ENCODE peak calls at places on chromosome 7, in six cellular contexts. One of them, this sample, is unnamed.

GRCh38 chr7:100441641-100442535 is 5.6 kb upstream of the PPP1R35 start:
- DNase-seq in ovary: peak
- DNase-seq in fibroblast of the aortic adventitia: no peak
- DNase-seq in endothelial cell: no peak
- DNase-seq in sigmoid colon: peak
- DNase-seq in CD8-positive, alpha-beta T cell: no peak
- DNase-seq in this sample: no peak

GRCh38 chr7:84002348-84002747 is 192.2 kb downstream of the SEMA3A start:
- DNase-seq in ovary: no peak
- DNase-seq in fibroblast of the aortic adventitia: no peak
- DNase-seq in endothelial cell: no peak
- DNase-seq in sigmoid colon: no peak
- DNase-seq in CD8-positive, alpha-beta T cell: no peak
- DNase-seq in this sample: no peak

GRCh38 chr7:95646350-95646749 is 50.0 kb upstream of the PDK4 start:
- DNase-seq in ovary: no peak
- DNase-seq in fibroblast of the aortic adventitia: no peak
- DNase-seq in endothelial cell: no peak
- DNase-seq in sigmoid colon: no peak
- DNase-seq in CD8-positive, alpha-beta T cell: no peak
- DNase-seq in this sample: no peak

GRCh38 chr7:155377837-155378579 is 79.9 kb upstream of the EN2 start:
- DNase-seq in ovary: peak
- DNase-seq in fibroblast of the aortic adventitia: peak
- DNase-seq in endothelial cell: peak
- DNase-seq in sigmoid colon: no peak
- DNase-seq in CD8-positive, alpha-beta T cell: no peak
- DNase-seq in this sample: no peak

GRCh38 chr7:20350518-20350951 is 19.8 kb downstream of the ITGB8 start:
- DNase-seq in ovary: no peak
- DNase-seq in fibroblast of the aortic adventitia: no peak
- DNase-seq in endothelial cell: no peak
- DNase-seq in sigmoid colon: peak
- DNase-seq in CD8-positive, alpha-beta T cell: no peak
- DNase-seq in this sample: no peak

GRCh38 chr7:27100601-27101187 is 1.8 kb downstream of the HOXA2 start:
- DNase-seq in ovary: no peak
- DNase-seq in fibroblast of the aortic adventitia: peak
- DNase-seq in endothelial cell: no peak
- DNase-seq in sigmoid colon: no peak
- DNase-seq in CD8-positive, alpha-beta T cell: no peak
- DNase-seq in this sample: no peak

GRCh38 chr7:98051118-98051744 is 55.4 kb upstream of the LMTK2 start:
- DNase-seq in ovary: no peak
- DNase-seq in fibroblast of the aortic adventitia: no peak
- DNase-seq in endothelial cell: peak
- DNase-seq in sigmoid colon: no peak
- DNase-seq in CD8-positive, alpha-beta T cell: peak
- DNase-seq in this sample: no peak

GRCh38 chr7:90720970-90721768 is 125.0 kb downstream of the CDK14 start:
- DNase-seq in ovary: peak
- DNase-seq in fibroblast of the aortic adventitia: peak
- DNase-seq in endothelial cell: no peak
- DNase-seq in sigmoid colon: peak
- DNase-seq in CD8-positive, alpha-beta T cell: no peak
- DNase-seq in this sample: peak

DNA sequence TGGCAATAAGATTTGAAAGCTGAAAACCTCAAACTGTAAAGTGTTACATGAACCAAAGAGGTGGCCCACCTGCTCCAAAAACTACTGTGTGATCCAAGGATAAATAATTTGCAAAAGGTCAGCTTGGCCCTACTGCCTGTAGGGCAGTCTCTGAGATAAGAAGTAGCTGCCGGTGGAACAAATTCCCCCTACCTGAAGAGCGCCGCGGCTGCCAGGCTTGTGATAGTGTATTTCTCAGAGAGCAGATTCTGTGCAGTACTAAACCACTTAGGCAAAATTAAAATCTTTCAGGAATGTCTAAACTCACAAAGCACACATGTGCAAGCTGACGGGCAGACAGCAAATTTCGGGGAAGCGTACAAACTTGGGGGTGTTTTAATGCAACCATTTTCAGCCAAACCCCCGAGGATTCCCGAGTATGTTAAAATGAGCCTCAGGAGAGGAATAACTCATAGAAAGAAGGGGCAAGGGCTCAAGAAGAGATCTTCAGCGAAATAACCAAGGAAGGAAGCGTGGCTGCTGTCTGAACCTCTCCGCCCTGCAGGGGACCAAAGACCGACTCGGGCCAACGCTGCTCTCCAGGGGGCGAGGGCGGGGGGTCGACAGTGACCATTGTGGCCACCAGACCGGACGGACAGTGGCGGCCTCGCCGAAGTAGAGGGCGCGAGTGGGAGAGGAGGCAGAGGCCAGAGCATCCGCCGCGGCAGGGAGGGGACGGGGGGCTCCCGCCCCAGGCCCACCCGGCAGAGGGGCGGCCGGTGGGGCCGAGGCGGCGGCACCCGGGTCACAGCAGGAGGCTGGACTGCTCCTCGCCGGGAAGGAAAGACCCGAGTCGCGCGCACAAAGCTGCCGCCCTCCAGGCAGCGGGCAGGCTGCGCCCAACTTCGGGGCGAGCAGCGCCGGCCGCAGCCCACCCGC is 874 bp downstream of the HYCC1 start:
- DNase-seq in ovary: peak
- DNase-seq in fibroblast of the aortic adventitia: peak
- DNase-seq in endothelial cell: peak
- DNase-seq in sigmoid colon: peak
- DNase-seq in CD8-positive, alpha-beta T cell: peak
- DNase-seq in this sample: no peak
- TF ChIP-seq CTCF in ovary: no peak
- TF ChIP-seq CTCF in fibroblast of the aortic adventitia: peak
- TF ChIP-seq CTCF in endothelial cell: no peak
- TF ChIP-seq CTCF in sigmoid colon: no peak
- TF ChIP-seq CTCF in CD8-positive, alpha-beta T cell: no peak
- TF ChIP-seq CTCF in this sample: no peak

DNA sequence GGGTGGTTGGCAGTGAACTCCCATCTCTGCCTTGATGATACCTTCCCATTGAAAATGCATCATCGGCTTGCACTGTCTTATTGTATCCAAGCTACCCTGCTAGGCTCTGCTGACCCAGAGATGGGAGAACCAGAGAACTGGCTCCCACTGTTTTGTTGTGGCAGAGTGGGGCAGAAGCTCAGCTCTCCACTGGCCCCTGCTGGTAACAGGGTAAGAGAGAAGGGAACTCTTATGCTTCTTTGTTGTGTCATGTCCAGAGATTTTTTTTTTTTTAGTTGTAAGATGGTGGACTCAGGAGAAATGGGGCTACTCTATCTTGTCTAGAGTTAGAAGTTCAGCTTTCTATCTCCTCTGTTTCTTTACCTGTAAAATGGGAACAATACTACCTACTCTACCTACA is 100.5 kb upstream of the SDK1 start:
- DNase-seq in ovary: no peak
- DNase-seq in fibroblast of the aortic adventitia: peak
- DNase-seq in endothelial cell: peak
- DNase-seq in sigmoid colon: peak
- DNase-seq in CD8-positive, alpha-beta T cell: no peak
- DNase-seq in this sample: no peak
- TF ChIP-seq CTCF in ovary: no peak
- TF ChIP-seq CTCF in fibroblast of the aortic adventitia: peak
- TF ChIP-seq CTCF in endothelial cell: peak
- TF ChIP-seq CTCF in sigmoid colon: no peak
- TF ChIP-seq CTCF in CD8-positive, alpha-beta T cell: no peak
- TF ChIP-seq CTCF in this sample: no peak

DNA sequence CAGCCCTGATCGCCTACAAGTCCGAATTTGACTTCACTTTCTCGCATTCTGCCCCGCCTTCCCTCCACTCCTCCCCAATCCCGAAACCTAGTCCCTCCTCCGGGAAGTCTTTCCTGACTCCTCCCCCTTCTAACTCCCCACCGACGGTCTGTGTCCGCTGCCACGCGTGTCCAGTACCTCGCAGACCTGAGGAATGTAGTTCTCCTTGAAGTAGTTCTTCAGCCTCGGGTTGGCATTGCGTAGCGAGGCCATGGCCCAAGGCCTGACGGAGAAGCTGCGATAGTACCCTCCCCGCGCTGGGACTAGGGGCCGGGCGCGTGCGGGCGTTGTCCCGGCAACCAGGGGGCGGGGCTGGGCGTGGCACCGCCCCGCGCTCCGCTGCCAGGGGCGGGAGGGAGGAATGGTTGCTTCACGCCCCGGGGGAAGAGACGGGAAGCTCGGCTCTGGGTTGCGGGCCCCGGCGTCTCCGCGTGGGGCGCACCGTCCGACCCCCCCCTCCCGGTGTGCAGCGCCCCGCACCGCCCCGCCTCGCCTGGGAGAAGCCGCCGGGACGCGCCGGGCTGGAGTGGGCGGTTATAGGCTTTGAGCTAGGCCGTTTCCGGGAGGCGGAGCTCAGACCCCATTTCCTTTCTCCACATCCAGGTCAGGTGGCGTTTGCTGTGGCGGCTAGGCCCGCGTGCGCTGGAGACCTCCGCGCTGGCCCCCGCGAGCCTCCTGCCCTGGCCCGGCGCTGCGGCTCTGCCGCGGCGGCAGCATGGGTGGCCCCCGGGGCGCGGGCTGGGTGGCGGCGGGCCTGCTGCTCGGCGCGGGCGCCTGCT is at the start of the genes ARMC10 and FBXL13:
- DNase-seq in ovary: peak
- DNase-seq in fibroblast of the aortic adventitia: peak
- DNase-seq in endothelial cell: peak
- DNase-seq in sigmoid colon: peak
- DNase-seq in CD8-positive, alpha-beta T cell: peak
- DNase-seq in this sample: peak
- TF ChIP-seq CTCF in ovary: peak
- TF ChIP-seq CTCF in fibroblast of the aortic adventitia: no peak
- TF ChIP-seq CTCF in endothelial cell: peak
- TF ChIP-seq CTCF in sigmoid colon: peak
- TF ChIP-seq CTCF in CD8-positive, alpha-beta T cell: no peak
- TF ChIP-seq CTCF in this sample: peak

GRCh38 chr7:128032605-128033235 is 1.5 kb upstream of the LRRC4 start:
- DNase-seq in ovary: no peak
- DNase-seq in fibroblast of the aortic adventitia: no peak
- DNase-seq in endothelial cell: no peak
- DNase-seq in sigmoid colon: peak
- DNase-seq in CD8-positive, alpha-beta T cell: no peak
- DNase-seq in this sample: no peak

GRCh38 chr7:128033246-128033645 is 2.0 kb upstream of the LRRC4 start:
- DNase-seq in ovary: no peak
- DNase-seq in fibroblast of the aortic adventitia: no peak
- DNase-seq in endothelial cell: no peak
- DNase-seq in sigmoid colon: no peak
- DNase-seq in CD8-positive, alpha-beta T cell: no peak
- DNase-seq in this sample: no peak

GRCh38 chr7:128030999-128031681 is at the start of gene LRRC4:
- DNase-seq in ovary: peak
- DNase-seq in fibroblast of the aortic adventitia: peak
- DNase-seq in endothelial cell: peak
- DNase-seq in sigmoid colon: no peak
- DNase-seq in CD8-positive, alpha-beta T cell: no peak
- DNase-seq in this sample: peak

GRCh38 chr7:128030263-128030998 is 806 bp downstream of the LRRC4 start:
- DNase-seq in ovary: no peak
- DNase-seq in fibroblast of the aortic adventitia: no peak
- DNase-seq in endothelial cell: peak
- DNase-seq in sigmoid colon: no peak
- DNase-seq in CD8-positive, alpha-beta T cell: no peak
- DNase-seq in this sample: no peak

GRCh38 chr7:128031901-128032604 is 816 bp upstream of the LRRC4 start:
- DNase-seq in ovary: peak
- DNase-seq in fibroblast of the aortic adventitia: peak
- DNase-seq in endothelial cell: peak
- DNase-seq in sigmoid colon: peak
- DNase-seq in CD8-positive, alpha-beta T cell: peak
- DNase-seq in this sample: peak
- TF ChIP-seq CTCF in ovary: no peak
- TF ChIP-seq CTCF in fibroblast of the aortic adventitia: peak
- TF ChIP-seq CTCF in endothelial cell: no peak
- TF ChIP-seq CTCF in sigmoid colon: no peak
- TF ChIP-seq CTCF in CD8-positive, alpha-beta T cell: no peak
- TF ChIP-seq CTCF in this sample: peak

GRCh38 chr7:5350600-5351385 is 68.0 kb downstream of the SLC29A4 start:
- DNase-seq in ovary: no peak
- DNase-seq in fibroblast of the aortic adventitia: no peak
- DNase-seq in endothelial cell: no peak
- DNase-seq in sigmoid colon: no peak
- DNase-seq in CD8-positive, alpha-beta T cell: no peak
- DNase-seq in this sample: no peak

GRCh38 chr7:5349005-5349380 is 66.2 kb downstream of the SLC29A4 start:
- DNase-seq in ovary: no peak
- DNase-seq in fibroblast of the aortic adventitia: no peak
- DNase-seq in endothelial cell: no peak
- DNase-seq in sigmoid colon: no peak
- DNase-seq in CD8-positive, alpha-beta T cell: no peak
- DNase-seq in this sample: no peak

GRCh38 chr7:5350174-5350463 is 67.4 kb downstream of the SLC29A4 start:
- DNase-seq in ovary: no peak
- DNase-seq in fibroblast of the aortic adventitia: no peak
- DNase-seq in endothelial cell: no peak
- DNase-seq in sigmoid colon: no peak
- DNase-seq in CD8-positive, alpha-beta T cell: no peak
- DNase-seq in this sample: no peak

GRCh38 chr7:5349437-5350173 is 66.9 kb downstream of the SLC29A4 start:
- DNase-seq in ovary: no peak
- DNase-seq in fibroblast of the aortic adventitia: no peak
- DNase-seq in endothelial cell: no peak
- DNase-seq in sigmoid colon: no peak
- DNase-seq in CD8-positive, alpha-beta T cell: no peak
- DNase-seq in this sample: no peak

DNA sequence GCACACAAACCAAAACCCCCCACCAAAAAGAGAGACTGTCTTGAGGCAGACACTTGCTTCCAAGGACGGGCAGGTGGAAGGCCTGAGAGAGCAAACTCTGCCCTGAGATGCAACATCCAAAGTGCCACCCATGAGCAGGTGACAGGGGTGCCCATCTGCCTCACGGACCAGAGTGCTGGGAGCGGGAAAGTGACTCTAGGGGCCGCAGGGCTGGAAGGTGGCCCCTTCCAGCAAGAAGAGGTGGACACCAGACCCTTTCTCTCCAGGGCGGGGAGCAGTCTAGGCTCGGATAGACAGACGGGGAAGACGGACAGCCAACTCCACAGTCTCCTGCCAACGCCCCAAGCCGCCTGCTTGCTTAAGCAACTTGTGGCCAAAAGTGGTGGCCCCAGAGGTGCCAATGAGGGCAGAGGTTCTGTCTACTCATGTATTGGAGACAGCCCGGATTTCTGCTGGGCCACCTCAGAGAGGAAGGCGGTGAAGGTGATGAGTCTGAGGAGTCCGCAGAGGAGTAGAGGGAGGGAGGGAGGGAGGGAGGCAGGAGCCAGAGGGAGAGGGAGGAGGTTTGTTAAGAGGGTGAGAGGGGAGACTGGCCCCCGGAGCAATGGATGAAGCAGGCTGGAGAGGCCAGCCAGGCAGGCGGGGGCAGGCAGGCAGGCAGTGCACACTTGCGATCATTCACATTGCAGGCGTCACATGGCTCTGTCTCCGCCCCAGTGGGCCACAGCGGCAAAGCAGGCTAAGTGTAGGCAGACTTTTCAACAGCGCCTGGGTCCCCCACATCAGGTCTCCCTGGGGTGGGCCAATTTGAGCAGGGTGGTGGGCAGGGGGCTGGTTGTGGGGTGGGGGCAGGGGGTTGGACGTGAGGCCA is 65.6 kb downstream of the SLC29A4 start:
- DNase-seq in ovary: no peak
- DNase-seq in fibroblast of the aortic adventitia: no peak
- DNase-seq in endothelial cell: no peak
- DNase-seq in sigmoid colon: no peak
- DNase-seq in CD8-positive, alpha-beta T cell: no peak
- DNase-seq in this sample: no peak
- TF ChIP-seq CTCF in ovary: no peak
- TF ChIP-seq CTCF in fibroblast of the aortic adventitia: no peak
- TF ChIP-seq CTCF in endothelial cell: no peak
- TF ChIP-seq CTCF in sigmoid colon: no peak
- TF ChIP-seq CTCF in CD8-positive, alpha-beta T cell: no peak
- TF ChIP-seq CTCF in this sample: no peak

GRCh38 chr7:143325215-143325614 is 9.3 kb downstream of the CLCN1 start:
- DNase-seq in ovary: no peak
- DNase-seq in fibroblast of the aortic adventitia: no peak
- DNase-seq in endothelial cell: no peak
- DNase-seq in sigmoid colon: no peak
- DNase-seq in CD8-positive, alpha-beta T cell: no peak
- DNase-seq in this sample: no peak
- TF ChIP-seq CTCF in ovary: no peak
- TF ChIP-seq CTCF in fibroblast of the aortic adventitia: no peak
- TF ChIP-seq CTCF in endothelial cell: no peak
- TF ChIP-seq CTCF in sigmoid colon: no peak
- TF ChIP-seq CTCF in CD8-positive, alpha-beta T cell: no peak
- TF ChIP-seq CTCF in this sample: no peak